ENCODE peak calls at places on chromosomes 3 and 15, in five cellular contexts. C is neuronal stem cell, Y is colonic mucosa, V is fibroblast of lung, N is HCT116. O is an unnamed sample. For H3K9me3, the result is how much of the 10 kb centered on the place peaks cover.

GRCh38 chr3:49787182-49787464 is 781 bp upstream of the IP6K1 start:
- DNase-seq in C (no peak), Y (peak), V (no peak), N (no peak), O (no peak)

GRCh38 chr15:42863572-42864239 is 56.9 kb downstream of the TTBK2 start:
- DNase-seq in C (no peak), Y (no peak), V (no peak), N (no peak), O (no peak)

GRCh38 chr3:125647318-125648014 is 52.2 kb upstream of the OSBPL11 start:
- DNase-seq in C (no peak), Y (peak), V (no peak), N (peak), O (peak)

GRCh38 chr3:15148614-15149013 is 49.7 kb upstream of the RBSN start:
- DNase-seq in C (no peak), Y (no peak), V (peak), N (peak), O (no peak)

GRCh38 chr3:124118397-124118796 is 126.5 kb upstream of the ROPN1 start:
- DNase-seq in C (no peak), Y (no peak), V (peak), N (no peak), O (no peak)

GRCh38 chr3:10867384-10867783 is 51.4 kb downstream of the SLC6A11 start:
- DNase-seq in C (peak), Y (no peak), V (peak), N (no peak), O (no peak)

GRCh38 chr3:156010829-156011228 is 109.5 kb upstream of the KCNAB1 start:
- DNase-seq in C (no peak), Y (no peak), V (no peak), N (peak), O (no peak)

GRCh38 chr15:77597804-77598453 is 34.8 kb downstream of the LINGO1 start:
- DNase-seq in C (no peak), Y (no peak), V (no peak), N (no peak), O (no peak)

GRCh38 chr3:32334675-32335074 is 57.0 kb upstream of the CMTM7 start:
- DNase-seq in C (no peak), Y (no peak), V (no peak), N (no peak), O (no peak)

GRCh38 chr15:26974120-26974780 is 3.3 kb downstream of the GABRG3 start:
- DNase-seq in C (peak), Y (no peak), V (peak), N (no peak), O (no peak)

GRCh38 chr15:58440181-58440910 is 8.6 kb downstream of the LIPC start:
- DNase-seq in C (no peak), Y (peak), V (no peak), N (peak), O (no peak)

GRCh38 chr3:97954193-97954827 is 17.9 kb downstream of the RIOX2 start:
- DNase-seq in C (no peak), Y (no peak), V (no peak), N (no peak), O (no peak)

GRCh38 chr3:51434110-51434509 is 43.0 kb downstream of the RBM15B start:
- DNase-seq in C (no peak), Y (no peak), V (no peak), N (no peak), O (no peak)

GRCh38 chr3:179713643-179714090 is 60.8 kb downstream of the USP13 start:
- DNase-seq in C (no peak), Y (no peak), V (peak), N (no peak), O (no peak)

GRCh38 chr3:194053136-194053535 is 82.8 kb upstream of the HES1 start:
- DNase-seq in C (no peak), Y (no peak), V (no peak), N (no peak), O (no peak)

GRCh38 chr3:11499144-11499543 is 144.6 kb downstream of the VGLL4 start:
- DNase-seq in C (no peak), Y (no peak), V (peak), N (no peak), O (no peak)

GRCh38 chr15:82186748-82187415 is 75.7 kb downstream of the EFL1 start:
- DNase-seq in C (no peak), Y (no peak), V (no peak), N (no peak), O (no peak)

GRCh38 chr3:150253622-150254021 is 154.5 kb upstream of the TSC22D2 start:
- DNase-seq in C (no peak), Y (no peak), V (no peak), N (no peak), O (no peak)

GRCh38 chr3:165814380-165814779 is 22.8 kb downstream of the BCHE start:
- DNase-seq in C (no peak), Y (no peak), V (no peak), N (no peak), O (no peak)

GRCh38 chr15:70505411-70505919 is 257.9 kb downstream of the UACA start:
- DNase-seq in C (no peak), Y (no peak), V (peak), N (peak), O (no peak)

DNA sequence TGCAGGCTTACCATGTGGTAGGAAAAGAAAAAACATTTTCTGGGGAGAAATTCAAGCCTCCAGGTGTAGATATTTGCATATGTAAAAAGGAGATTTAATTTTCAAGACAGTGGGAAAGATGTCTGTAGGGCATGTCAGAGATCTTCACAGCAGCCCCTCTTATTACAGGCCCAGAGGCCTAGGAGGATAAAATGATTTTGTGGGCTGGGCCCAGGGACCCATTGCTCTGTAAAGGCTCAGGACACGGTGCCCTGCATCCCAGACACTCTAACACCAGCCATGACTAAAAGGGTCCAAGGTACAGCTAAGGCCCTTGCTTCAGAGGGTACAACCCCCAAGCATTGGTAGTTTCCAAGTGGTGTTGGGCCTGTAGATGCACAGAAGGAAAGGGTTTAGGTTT is 680.1 kb downstream of the IGSF11 start:
- DNase-seq in C (no peak), Y (no peak), V (no peak), N (no peak), O (no peak)
- H3K9me3 ChIP-seq in C (under half), Y (under half), V (under half), N (under half), O (under half)

GRCh38 chr3:70832811-70833509 is 520.5 kb upstream of the MDFIC2 start:
- DNase-seq in C (no peak), Y (no peak), V (peak), N (no peak), O (no peak)
- H3K9ac ChIP-seq in C (no peak), Y (no peak), V (no peak), N (no peak), O (no peak)

DNA sequence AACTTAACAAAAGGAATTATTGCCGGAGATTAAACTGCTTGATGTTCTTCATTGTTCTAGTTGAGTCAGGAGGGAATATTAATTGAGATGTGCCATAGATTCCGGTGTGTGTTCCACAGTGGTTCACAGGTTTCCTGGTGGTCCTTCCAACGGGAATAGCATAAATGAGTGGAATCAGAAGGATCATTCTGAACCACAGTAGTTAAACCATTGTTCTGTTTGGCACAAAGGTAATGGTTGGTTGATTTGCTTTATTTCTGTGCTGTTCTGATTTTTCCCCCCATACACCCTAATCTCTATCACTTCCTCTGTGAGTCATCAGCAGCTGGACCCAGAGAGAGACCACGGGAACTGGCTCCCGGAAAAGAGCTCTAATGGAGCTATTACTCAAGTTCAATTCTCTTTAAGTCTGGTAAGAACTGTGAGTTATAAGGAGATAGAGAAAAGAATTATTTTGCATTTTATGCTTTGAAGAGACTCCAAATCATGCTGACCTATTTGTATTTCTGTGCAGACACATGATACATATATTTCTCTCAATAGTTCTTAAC is 627.2 kb downstream of the ZIC1 start:
- DNase-seq in C (no peak), Y (no peak), V (peak), N (no peak), O (no peak)
- H3K9me3 ChIP-seq in C (under half), Y (under half), V (under half), N (under half), O (under half)

DNA sequence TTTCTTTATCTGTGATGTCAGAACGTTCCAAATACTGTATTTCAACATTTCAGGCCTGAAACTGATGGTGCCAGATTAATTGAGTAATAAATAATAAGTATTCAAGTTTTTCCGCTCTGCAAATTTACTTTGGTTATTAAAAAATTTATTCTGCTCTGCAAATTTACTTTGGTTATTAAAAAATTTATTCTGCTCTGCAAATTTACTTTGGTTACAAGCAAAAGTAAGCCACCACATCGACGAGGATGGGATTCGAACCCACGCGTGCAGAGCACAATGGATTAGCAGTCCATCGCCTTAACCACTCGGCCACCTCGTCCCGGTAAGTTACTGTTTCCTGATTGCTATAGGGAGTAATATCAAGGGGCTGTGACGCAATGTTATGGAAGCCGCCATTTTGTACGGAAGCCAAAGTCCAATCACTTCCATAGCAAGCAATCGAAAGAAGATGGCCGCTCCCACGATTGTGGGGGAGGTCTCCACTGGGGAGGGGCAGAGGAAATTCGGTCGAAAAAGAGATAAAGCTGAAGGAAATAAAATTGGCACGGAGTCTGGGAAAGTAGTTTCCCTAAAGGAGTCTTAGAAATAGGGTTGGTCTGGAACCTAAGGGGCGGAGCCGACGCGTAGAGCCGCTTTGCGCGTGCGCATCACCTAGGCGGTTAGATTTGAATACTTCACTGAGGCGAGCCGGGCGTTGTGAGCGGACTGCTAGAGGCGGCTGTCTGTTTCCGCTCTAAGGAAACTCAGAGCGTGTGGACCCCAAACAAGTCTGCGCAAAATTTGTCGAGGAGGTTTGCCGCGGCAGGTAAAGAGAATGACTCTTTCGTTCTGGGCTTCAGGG is at the start of gene KNL1:
- DNase-seq in C (peak), Y (peak), V (peak), N (peak), O (peak)
- H3K9ac ChIP-seq in C (peak), Y (peak), V (peak), N (peak), O (peak)

O was measured in kidney.